ENCODE peak calls at places on chromosome 6, in four cellular contexts. H is A172, X is AG09319, C is NCI-H1092. V is an unnamed sample.

GRCh38 chr6:165716886-165717285 is 53.8 kb upstream of the PDE10A start:
- DNase-seq in X (no peak), C (no peak), H (peak; percentile 73), V (no peak)

GRCh38 chr6:35980991-35981645 is 43.3 kb downstream of the SLC26A8 start:
- DNase-seq in H (no peak), X (no peak), C (no peak), V (no peak)

GRCh38 chr6:122524056-122524455 is 52.4 kb upstream of the SERINC1 start:
- DNase-seq in C (no peak), X (no peak), H (no peak), V (no peak)

GRCh38 chr6:114419175-114419574 is 76.4 kb upstream of the HS3ST5 start:
- DNase-seq in C (no peak), H (peak; percentile 40), X (no peak), V (no peak)

GRCh38 chr6:156026543-156027268 is 571.1 kb upstream of the NOX3 start:
- DNase-seq in C (no peak), X (no peak), H (no peak), V (no peak)

GRCh38 chr6:11785953-11786579 is 7.5 kb upstream of the ADTRP start:
- DNase-seq in H (no peak), X (no peak), C (no peak), V (no peak)

GRCh38 chr6:30612687-30613248 is 4.3 kb downstream of the PPP1R10 start:
- DNase-seq in C (no peak), H (peak; percentile 22), X (no peak), V (no peak)

GRCh38 chr6:53770690-53771320 is 24.0 kb upstream of the LRRC1 start:
- DNase-seq in X (no peak), C (no peak), H (no peak), V (no peak)

GRCh38 chr6:142878407-142878806 is 66.6 kb downstream of the HIVEP2 start:
- DNase-seq in C (no peak), H (no peak), X (no peak), V (no peak)

GRCh38 chr6:135185483-135185882 is 4.4 kb downstream of the MYB start:
- DNase-seq in X (no peak), H (no peak), C (no peak), V (no peak)